ENCODE peak calls at places on chromosomes 6 and 20, in seven cellular contexts. H, C, E, L, G, M and P are unnamed samples.

GRCh38 chr6:152983637-152984386 is 971 bp upstream of the FBXO5 start:
- DNase-seq in G (peak), C (peak), E (peak), H (peak), L (peak), M (peak), P (peak)

GRCh38 chr20:2446845-2447244 is 23.7 kb downstream of the SNRPB start:
- DNase-seq in C (no peak), L (no peak), E (no peak), G (no peak), H (no peak), M (no peak), P (no peak)

GRCh38 chr6:30213999-30214982 is 1.1 kb upstream of the TRIM26 start:
- DNase-seq in G (peak), H (peak), C (peak), E (peak), M (peak), L (peak), P (peak)

GRCh38 chr20:20814685-20815084 is 102.2 kb upstream of the RALGAPA2 start:
- DNase-seq in H (peak), M (no peak), G (no peak), L (no peak), E (no peak), C (no peak), P (no peak)

GRCh38 chr20:35954200-35954906 is at the start of gene SCAND1:
- DNase-seq in H (peak), C (peak), M (peak), G (peak), L (peak), E (peak), P (peak)

GRCh38 chr6:93896081-93896480 is 476.7 kb upstream of the EPHA7 start:
- DNase-seq in H (peak), L (no peak), E (no peak), C (no peak), M (no peak), G (no peak), P (no peak)

GRCh38 chr6:109381007-109381746 is 1.1 kb downstream of the CD164 start:
- DNase-seq in L (no peak), H (peak), M (no peak), E (no peak), C (no peak), G (peak), P (no peak)

GRCh38 chr20:9490171-9490570 is 24.2 kb upstream of the LAMP5 start:
- DNase-seq in H (no peak), C (no peak), E (no peak), M (no peak), G (no peak), L (no peak), P (no peak)

GRCh38 chr6:15491255-15491985 is 171.4 kb downstream of the DTNBP1 start:
- DNase-seq in C (peak), M (no peak), H (peak), L (peak), E (peak), G (peak), P (peak)

GRCh38 chr6:42226251-42227143 is 8.8 kb upstream of the MRPS10 start:
- DNase-seq in L (peak), M (no peak), H (peak), C (no peak), G (no peak), E (no peak), P (no peak)

GRCh38 chr6:147873826-147874225 is 365.3 kb downstream of the SAMD5 start:
- DNase-seq in M (no peak), E (no peak), L (no peak), H (no peak), G (no peak), C (no peak), P (no peak)

GRCh38 chr6:158042245-158042798 is 60.7 kb downstream of the SYNJ2 start:
- DNase-seq in L (no peak), H (peak), G (no peak), E (no peak), M (no peak), C (no peak), P (no peak)

GRCh38 chr6:98324406-98324930 is 509.9 kb upstream of the POU3F2 start:
- DNase-seq in L (no peak), M (no peak), H (peak), G (no peak), C (no peak), E (no peak), P (no peak)

GRCh38 chr20:62241501-62241900 is 3.2 kb downstream of the OSBPL2 start:
- DNase-seq in L (no peak), C (no peak), E (no peak), H (no peak), M (no peak), G (no peak), P (no peak)

GRCh38 chr20:61566691-61567090 is 314.6 kb downstream of the CDH4 start:
- DNase-seq in C (no peak), M (no peak), H (no peak), G (no peak), E (no peak), L (no peak), P (no peak)

GRCh38 chr6:149983145-149983544 is 19.4 kb downstream of the ULBP1 start:
- DNase-seq in G (no peak), M (no peak), E (no peak), H (no peak), C (no peak), L (no peak), P (no peak)

GRCh38 chr6:25014806-25015560 is 79.2 kb upstream of the RIPOR2 start:
- DNase-seq in M (no peak), L (no peak), C (peak), E (no peak), H (no peak), G (no peak), P (no peak)

GRCh38 chr6:1575213-1576041 is 34.3 kb upstream of the FOXC1 start:
- DNase-seq in M (no peak), C (no peak), E (no peak), H (no peak), L (no peak), G (no peak), P (no peak)

GRCh38 chr6:31352497-31353368 is 4.2 kb downstream of the HLA-B start:
- DNase-seq in G (no peak), L (no peak), E (no peak), M (no peak), H (no peak), C (no peak), P (peak)

GRCh38 chr6:169326067-169326799 is 72.6 kb upstream of the THBS2 start:
- DNase-seq in M (no peak), E (no peak), L (no peak), C (no peak), H (peak), G (no peak), P (no peak)

GRCh38 chr20:34112600-34113061 is 588 bp upstream of the EIF2S2 start:
- DNase-seq in C (no peak), M (no peak), L (peak), E (no peak), H (no peak), G (peak), P (no peak)

GRCh38 chr6:78995946-78996345 is 82.1 kb downstream of the PHIP start:
- DNase-seq in C (no peak), H (peak), E (no peak), G (no peak), M (no peak), L (no peak), P (no peak)

GRCh38 chr20:14449323-14449722 is 111.9 kb upstream of the FLRT3 start:
- DNase-seq in C (no peak), H (peak), M (no peak), L (no peak), G (no peak), E (no peak), P (no peak)

GRCh38 chr6:31620586-31621319 is at the start of gene PRRC2A:
- DNase-seq in L (peak), M (peak), E (peak), C (no peak), G (peak), H (peak), P (peak)

GRCh38 chr6:53327017-53327395 is 21.7 kb downstream of the ELOVL5 start:
- DNase-seq in H (no peak), M (no peak), L (no peak), C (no peak), E (no peak), G (no peak), P (no peak)

GRCh38 chr6:40386200-40386599 is 201.0 kb downstream of the LRFN2 start:
- DNase-seq in C (no peak), E (no peak), L (no peak), M (no peak), H (no peak), G (peak), P (no peak)

GRCh38 chr6:93684339-93684738 is 265.0 kb upstream of the EPHA7 start:
- DNase-seq in M (no peak), G (no peak), H (peak), L (no peak), C (no peak), E (no peak), P (no peak)

GRCh38 chr6:111857674-111858337 is 15.4 kb downstream of the FYN start:
- DNase-seq in L (no peak), H (no peak), G (peak), C (no peak), E (no peak), M (no peak), P (no peak)

GRCh38 chr6:31940256-31940664 is 5.6 kb upstream of the CFB start:
- DNase-seq in H (peak), M (no peak), C (no peak), E (no peak), G (no peak), L (no peak), P (no peak)

GRCh38 chr6:110103260-110103659 is 76.2 kb downstream of the WASF1 start:
- DNase-seq in E (no peak), M (no peak), G (no peak), H (no peak), C (no peak), L (no peak), P (no peak)

GRCh38 chr20:45883100-45883469 is 2.1 kb downstream of the ZSWIM1 start:
- DNase-seq in C (no peak), H (no peak), M (no peak), G (no peak), L (no peak), E (no peak), P (no peak)

GRCh38 chr6:21595951-21596378 is 2.4 kb downstream of the SOX4 start:
- DNase-seq in E (no peak), H (no peak), G (no peak), L (no peak), C (no peak), M (no peak), P (peak)

GRCh38 chr6:130167655-130168054 is 55.1 kb downstream of the SAMD3 start:
- DNase-seq in H (no peak), G (no peak), M (no peak), C (no peak), L (no peak), E (no peak), P (no peak)

GRCh38 chr20:4060054-4060795 is 44.9 kb upstream of the RNF24 start:
- DNase-seq in C (no peak), M (no peak), G (no peak), E (no peak), H (no peak), L (no peak), P (no peak)

GRCh38 chr6:40287296-40287820 is 299.8 kb downstream of the LRFN2 start:
- DNase-seq in E (no peak), C (no peak), H (no peak), M (no peak), L (no peak), G (no peak), P (no peak)

GRCh38 chr6:40610229-40610628 is 23.1 kb upstream of the LRFN2 start:
- DNase-seq in C (no peak), L (no peak), M (no peak), E (no peak), H (no peak), G (no peak), P (no peak)

GRCh38 chr20:63941282-63942060 is 14.7 kb downstream of the UCKL1 start:
- DNase-seq in G (peak), M (no peak), C (peak), L (no peak), H (no peak), E (peak), P (peak)